ENCODE peak calls at places on chromosomes 13 and 19, in eight cellular contexts. O is Peyer's patch; N is cardiac muscle cell; J is right lobe of liver; W is CD8-positive, alpha-beta T cell; D is endodermal cell; U is thoracic aorta; T is left ventricle myocardium inferior. M is an unnamed sample. For H3K36me3, the result is how much of the 10 kb centered on the place peaks cover.

GRCh38 chr13:45082964-45083363 is 37.3 kb upstream of the GTF2F2 start:
- DNase-seq in O (no peak), N (peak), J (no peak), W (no peak), D (no peak), U (no peak), T (no peak), M (no peak)

GRCh38 chr19:49064029-49064629 is 489 bp downstream of the NTF4 start:
- DNase-seq in O (no peak), N (no peak), J (no peak), W (no peak), D (peak), U (no peak), T (no peak), M (peak)

GRCh38 chr13:31168736-31169135 is 7.0 kb upstream of the HSPH1 start:
- DNase-seq in O (no peak), N (no peak), J (no peak), W (no peak), D (no peak), U (no peak), T (no peak), M (no peak)

GRCh38 chr19:15684828-15685227 is 11.9 kb downstream of the CYP4F12 start:
- DNase-seq in O (no peak), N (no peak), J (no peak), W (no peak), D (no peak), U (no peak), T (no peak), M (no peak)

GRCh38 chr13:43942301-43942700 is 62.6 kb downstream of the LACC1 start:
- DNase-seq in O (no peak), N (no peak), J (no peak), W (no peak), D (no peak), U (no peak), T (no peak), M (peak)

GRCh38 chr19:9323557-9323918 is 441 bp upstream of the ZNF559 start:
- DNase-seq in O (no peak), N (peak), J (peak), W (peak), D (no peak), U (peak), T (peak), M (peak)

GRCh38 chr19:50695251-50696064 is 24.1 kb downstream of the SHANK1 start:
- DNase-seq in O (no peak), N (peak), J (no peak), W (no peak), D (peak), U (no peak), T (no peak), M (no peak)

GRCh38 chr19:18441804-18442788 is 4.2 kb upstream of the ISYNA1 start:
- DNase-seq in O (no peak), N (no peak), J (no peak), W (no peak), D (no peak), U (no peak), T (no peak), M (no peak)

GRCh38 chr13:30058429-30058828 is 208.0 kb upstream of the UBL3 start:
- DNase-seq in O (no peak), N (no peak), J (no peak), W (no peak), D (no peak), U (no peak), T (no peak), M (no peak)

GRCh38 chr13:32032780-32033179 is 1.2 kb downstream of the FRY start:
- DNase-seq in O (no peak), N (no peak), J (no peak), W (no peak), D (no peak), U (no peak), T (no peak), M (no peak)

GRCh38 chr13:105450784-105451183 is 1084.7 kb downstream of the EFNB2 start:
- DNase-seq in O (no peak), N (no peak), J (no peak), W (no peak), D (no peak), U (no peak), T (no peak), M (no peak)

DNA sequence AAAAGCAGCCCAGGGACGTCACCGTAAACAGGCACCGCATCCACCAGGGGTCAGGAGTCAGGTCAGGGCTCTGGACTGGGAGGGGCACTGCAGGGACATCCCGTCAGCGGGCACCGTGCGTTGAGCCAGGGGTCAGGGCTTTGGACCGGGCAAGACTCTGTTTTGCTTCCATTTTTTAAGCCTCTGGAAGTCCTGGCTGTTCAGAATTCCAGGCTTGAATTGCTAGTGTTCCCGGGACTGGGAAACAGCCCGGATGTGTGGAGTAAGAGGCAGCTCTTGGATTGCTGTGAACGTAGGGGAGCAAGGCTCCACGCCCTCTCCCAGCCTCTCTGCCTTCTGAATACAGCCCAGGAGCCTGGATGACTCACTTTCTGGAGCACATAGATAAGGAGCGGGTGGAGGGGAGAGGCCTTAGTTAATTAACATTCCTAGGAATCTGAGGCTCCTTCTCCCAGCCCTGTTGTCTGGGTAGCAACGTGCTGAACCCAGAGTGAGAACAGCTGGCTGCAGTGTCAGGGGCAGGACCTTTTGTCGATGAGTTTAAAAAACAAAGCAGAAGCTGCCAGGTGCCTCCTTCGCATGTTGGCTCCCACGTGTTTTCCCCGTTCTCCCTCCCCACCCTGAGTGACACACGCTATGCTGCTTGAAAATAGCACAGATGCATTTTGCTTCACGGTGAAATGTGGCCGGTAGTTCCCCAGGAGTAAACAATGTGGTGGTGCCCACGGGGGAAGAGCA is 21.9 kb downstream of the ATP11A start:
- DNase-seq in O (peak), N (peak), J (peak), W (no peak), D (peak), U (peak), T (peak), M (peak)
- TF ChIP-seq CTCF in O (peak), N (peak), J (peak), W (no peak), D (peak), U (peak), T (peak), M (peak)

DNA sequence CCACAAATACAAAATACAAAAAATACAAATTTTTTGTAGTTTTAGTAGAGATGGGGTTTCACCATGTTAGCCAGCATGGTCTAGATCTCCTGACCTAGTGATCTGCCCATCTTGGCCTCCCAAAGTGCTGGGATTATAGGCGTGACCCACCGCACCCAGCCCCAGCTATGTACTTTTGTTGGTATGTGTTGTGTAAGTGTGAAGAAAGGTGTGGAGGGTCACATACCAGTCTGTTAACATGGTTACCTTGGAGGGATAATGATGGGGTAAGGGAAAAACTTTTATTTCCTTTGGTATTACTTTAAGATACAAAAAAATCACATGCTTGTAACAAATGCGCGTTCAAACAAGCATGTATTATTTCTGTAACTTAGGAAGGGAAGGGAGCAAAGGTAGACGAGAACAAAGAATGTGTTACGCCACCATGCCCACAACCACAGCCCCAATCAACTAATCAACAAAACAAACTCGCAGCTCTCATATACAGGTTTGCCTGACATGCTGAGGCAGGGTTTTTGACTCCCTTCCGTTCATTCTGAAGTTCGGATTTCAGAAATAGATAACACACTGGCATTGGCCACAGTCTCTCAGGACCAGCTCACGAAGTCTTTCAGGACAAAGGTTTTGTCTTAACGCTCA is 13.5 kb upstream of the VWA8 start:
- DNase-seq in O (no peak), N (no peak), J (no peak), W (no peak), D (no peak), U (no peak), T (no peak), M (peak)
- H3K4me3 ChIP-seq in O (no peak), N (no peak), J (no peak), W (no peak), D (no peak), U (no peak), T (no peak), M (no peak)

DNA sequence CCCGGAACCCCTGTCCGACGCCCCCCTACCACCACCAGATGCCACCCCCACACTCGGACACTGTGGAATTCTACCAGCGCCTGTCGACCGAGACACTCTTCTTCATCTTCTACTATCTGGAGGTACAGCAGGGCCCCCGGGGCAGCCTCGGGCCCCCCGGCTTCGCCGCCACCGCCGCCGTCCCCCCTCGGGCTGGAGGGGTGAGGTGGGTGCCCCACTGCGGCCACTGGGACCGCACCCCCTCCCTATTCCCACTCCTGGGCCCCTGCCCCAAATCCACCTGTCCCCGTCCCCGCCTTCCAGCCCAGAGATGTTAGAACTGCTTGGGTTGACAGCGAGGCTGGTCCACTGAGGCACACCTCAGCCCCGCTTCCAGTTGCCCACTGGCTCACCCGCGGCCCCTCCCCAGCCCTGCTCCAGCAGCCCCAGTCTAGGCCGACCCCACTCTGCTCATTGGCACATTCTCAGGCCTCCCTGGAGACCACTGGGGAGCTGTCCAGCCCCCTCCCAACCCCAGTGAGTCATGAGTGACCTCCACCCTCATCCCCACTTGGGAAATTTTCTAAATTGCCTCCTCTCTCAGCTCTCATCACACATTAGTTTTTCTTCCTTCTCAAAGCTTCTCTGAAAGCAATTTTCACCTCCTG is 6.5 kb downstream of the LENG1 start:
- DNase-seq in O (no peak), N (no peak), J (no peak), W (no peak), D (no peak), U (no peak), T (no peak), M (no peak)
- H3K36me3 ChIP-seq in O (half or more), N (half or more), J (under half), W (half or more), D (half or more), U (half or more), T (half or more), M (half or more)

GRCh38 chr19:34838753-34839431 is 65.9 kb upstream of the ZNF599 start:
- DNase-seq in O (peak), N (peak), J (peak), W (no peak), D (peak), U (no peak), T (no peak), M (no peak)
- TF ChIP-seq CTCF in O (peak), N (peak), J (peak), W (no peak), D (peak), U (no peak), T (peak), M (peak)

M was measured in bronchial epithelial cell.